ENCODE peak calls at places on chromosomes 5 and 9, in nine cellular contexts. F, M, U, A, Z, K, R, Y and B are unnamed samples. For H3K36me3, the result is how much of the 10 kb centered on the place peaks cover.

GRCh38 chr5:67934976-67935375 is 280.6 kb upstream of the PIK3R1 start:
- DNase-seq in U (no peak), F (no peak), A (no peak), M (no peak), R (no peak), Z (no peak), Y (no peak), K (no peak), B (no peak)

GRCh38 chr5:126234563-126235195 is 188.5 kb upstream of the GRAMD2B start:
- DNase-seq in Y (peak), A (peak), F (peak), K (peak), Z (peak), M (peak), U (peak), R (peak), B (no peak)

GRCh38 chr5:41346609-41347008 is 133.3 kb upstream of the C6 start:
- DNase-seq in R (no peak), Y (no peak), M (peak), K (peak), U (no peak), A (no peak), F (peak), Z (no peak), B (no peak)

GRCh38 chr9:137433349-137433915 is 7.7 kb downstream of the ENTPD8 start:
- DNase-seq in Y (no peak), U (no peak), K (no peak), A (no peak), M (no peak), R (no peak), Z (no peak), F (no peak), B (no peak)

GRCh38 chr5:34660444-34660843 is 4.3 kb downstream of the RAI14 start:
- DNase-seq in R (no peak), Y (no peak), M (no peak), F (peak), Z (peak), U (no peak), K (peak), A (no peak), B (no peak)

GRCh38 chr5:41432481-41433253 is 77.7 kb downstream of the PLCXD3 start:
- DNase-seq in Z (no peak), R (no peak), U (no peak), A (no peak), K (no peak), Y (no peak), M (no peak), F (no peak), B (no peak)

GRCh38 chr5:83354958-83355357 is 116.6 kb upstream of the VCAN start:
- DNase-seq in Y (no peak), R (no peak), M (no peak), K (no peak), F (no peak), U (no peak), Z (no peak), A (peak), B (no peak)

GRCh38 chr9:119026120-119026519 is 343.1 kb downstream of the BRINP1 start:
- DNase-seq in U (no peak), A (no peak), Y (no peak), R (no peak), K (no peak), Z (peak), F (no peak), M (no peak), B (no peak)

GRCh38 chr5:43007911-43008368 is 32.2 kb downstream of the ANXA2R start:
- DNase-seq in Y (no peak), F (peak), A (peak), U (peak), Z (peak), R (peak), M (no peak), K (peak), B (no peak)

GRCh38 chr5:87390576-87391199 is 22.0 kb downstream of the CCNH start:
- DNase-seq in M (no peak), A (no peak), Y (no peak), Z (peak), U (no peak), R (no peak), F (peak), K (peak), B (no peak)

GRCh38 chr5:135048286-135048685 is 14.3 kb upstream of the PITX1 start:
- DNase-seq in R (no peak), Z (no peak), Y (no peak), F (no peak), A (peak), K (no peak), U (no peak), M (no peak), B (no peak)

GRCh38 chr9:94802795-94803194 is 76.3 kb downstream of the AOPEP start:
- DNase-seq in K (peak), Y (no peak), R (no peak), U (no peak), F (peak), M (no peak), A (no peak), Z (peak), B (no peak)

GRCh38 chr5:122999947-123000563 is 36.5 kb downstream of the PPIC start:
- DNase-seq in A (peak), Y (peak), R (peak), Z (peak), U (peak), K (peak), M (peak), F (no peak), B (no peak)

GRCh38 chr5:93800988-93801811 is 59.8 kb upstream of the POU5F2 start:
- DNase-seq in F (peak), A (peak), U (peak), Y (peak), K (peak), Z (peak), R (peak), M (peak), B (no peak)

GRCh38 chr5:120567066-120567465 is 103.0 kb downstream of the PRR16 start:
- DNase-seq in Z (no peak), M (no peak), Y (no peak), A (no peak), F (no peak), R (no peak), K (no peak), U (no peak), B (no peak)

GRCh38 chr9:27785714-27786100 is 212.4 kb upstream of the C9orf72 start:
- DNase-seq in F (no peak), U (no peak), R (no peak), A (no peak), Z (peak), Y (no peak), M (no peak), K (no peak), B (no peak)

GRCh38 chr5:180284161-180284560 is 7.7 kb downstream of the MAPK9 start:
- DNase-seq in R (no peak), A (peak), U (no peak), M (no peak), Z (no peak), F (no peak), K (no peak), Y (no peak), B (no peak)

GRCh38 chr5:37825334-37825915 is 14.4 kb downstream of the GDNF start:
- DNase-seq in R (no peak), A (peak), F (no peak), M (no peak), K (no peak), Y (no peak), Z (no peak), U (no peak), B (no peak)

GRCh38 chr9:36802171-36802920 is 229.7 kb downstream of the MELK start:
- DNase-seq in Z (peak), R (no peak), M (no peak), A (no peak), K (peak), U (no peak), Y (no peak), F (peak), B (peak)

GRCh38 chr9:137006116-137007003 is 10.0 kb upstream of the CLIC3 start:
- DNase-seq in A (no peak), Y (no peak), K (no peak), F (peak), R (no peak), M (no peak), U (no peak), Z (peak), B (no peak)

GRCh38 chr5:179780343-179780742 is 13.4 kb upstream of the LTC4S start:
- DNase-seq in M (no peak), F (no peak), Z (no peak), A (no peak), Y (no peak), K (peak), R (no peak), U (no peak), B (no peak)

GRCh38 chr9:2837915-2838314 is 6.0 kb downstream of the PUM3 start:
- DNase-seq in K (peak), Z (no peak), U (no peak), A (no peak), R (no peak), F (peak), M (no peak), Y (no peak), B (no peak)

GRCh38 chr5:178273041-178273440 is 40.4 kb upstream of the PHYKPL start:
- DNase-seq in K (no peak), Y (no peak), R (no peak), U (no peak), F (no peak), M (no peak), A (no peak), Z (no peak), B (no peak)

GRCh38 chr5:143372187-143372829 is 31.2 kb downstream of the NR3C1 start:
- DNase-seq in K (peak), M (no peak), Z (peak), F (peak), A (no peak), R (no peak), Y (no peak), U (no peak), B (no peak)

GRCh38 chr5:156920042-156920860 is 42.8 kb downstream of the TIMD4 start:
- DNase-seq in F (no peak), M (no peak), Z (peak), A (no peak), U (no peak), R (no peak), Y (no peak), K (no peak), B (no peak)

GRCh38 chr5:141618030-141618803 is 583 bp downstream of the DIAPH1 start:
- DNase-seq in M (peak), Z (no peak), K (no peak), A (peak), R (peak), F (peak), U (peak), Y (peak), B (no peak)

GRCh38 chr5:59380350-59380951 is 513.1 kb downstream of the PDE4D start:
- DNase-seq in A (peak), Z (peak), F (peak), M (peak), Y (no peak), U (peak), K (peak), R (peak), B (peak)

GRCh38 chr5:120405923-120406322 is 58.2 kb upstream of the PRR16 start:
- DNase-seq in K (peak), M (no peak), U (no peak), Z (peak), R (no peak), F (peak), Y (no peak), A (no peak), B (no peak)

GRCh38 chr9:97703437-97704326 is 6.5 kb upstream of the XPA start:
- DNase-seq in A (no peak), U (peak), K (peak), F (peak), M (peak), R (no peak), Y (no peak), Z (peak), B (peak)

GRCh38 chr5:73464016-73464745 is 15.6 kb upstream of the FOXD1 start:
- DNase-seq in U (no peak), Y (no peak), A (no peak), Z (peak), K (peak), M (no peak), F (peak), R (no peak), B (no peak)

GRCh38 chr5:139275536-139276297 is 17.8 kb upstream of the MATR3 start:
- DNase-seq in K (no peak), A (no peak), R (peak), F (no peak), Z (no peak), M (no peak), U (peak), Y (no peak), B (no peak)

GRCh38 chr5:139276426-139276825 is 17.1 kb upstream of the MATR3 start:
- DNase-seq in U (no peak), A (no peak), Z (no peak), K (no peak), R (no peak), Y (no peak), M (no peak), F (no peak), B (no peak)

GRCh38 chr5:139277171-139277570 is 16.4 kb upstream of the MATR3 start:
- DNase-seq in Z (no peak), F (no peak), Y (no peak), M (no peak), U (no peak), A (no peak), R (no peak), K (no peak), B (no peak)

GRCh38 chr5:139282195-139282557 is 11.4 kb upstream of the MATR3 start:
- DNase-seq in Z (peak), M (no peak), R (no peak), F (peak), U (no peak), Y (no peak), A (no peak), K (peak), B (no peak)

DNA sequence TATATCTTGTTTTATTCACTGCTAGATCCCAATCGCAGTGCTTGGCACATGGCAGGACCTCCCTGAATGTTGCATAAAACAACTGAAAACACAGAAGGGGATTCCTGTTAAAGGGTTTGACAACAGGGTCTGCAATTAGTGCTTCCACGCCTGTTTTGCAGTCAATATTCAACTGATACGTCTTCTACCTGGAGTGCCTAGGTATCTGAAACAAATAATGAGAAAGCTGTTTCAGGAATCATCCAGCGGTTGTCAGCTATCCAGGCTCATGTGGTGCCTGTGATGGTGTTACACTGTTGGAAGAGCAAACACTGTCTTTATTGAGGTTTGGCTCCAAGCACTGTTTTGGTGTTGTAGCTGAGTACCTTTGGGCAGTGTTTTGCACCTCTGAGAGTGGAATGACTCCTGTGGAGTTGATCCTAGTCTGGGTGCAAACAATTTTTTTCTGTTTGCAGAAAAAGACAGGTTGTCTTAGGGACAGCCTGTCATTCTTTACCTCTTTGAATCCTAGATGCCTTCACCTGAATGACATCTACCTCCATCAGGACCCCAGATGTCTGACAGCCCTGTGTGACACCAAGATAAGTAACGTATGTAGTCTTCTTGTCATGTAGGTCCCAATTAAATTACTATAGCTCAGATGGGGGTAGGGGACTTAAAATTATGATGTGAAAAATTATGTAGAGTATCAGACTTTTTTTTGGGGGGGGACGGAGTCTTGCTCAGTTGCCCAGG is 14.8 kb upstream of the MATR3 start:
- DNase-seq in A (no peak), M (no peak), F (no peak), U (no peak), Y (no peak), Z (no peak), R (no peak), K (no peak), B (no peak)
- H3K36me3 ChIP-seq in A (half or more), M (half or more), F (under half), U (under half), Y (half or more), Z (under half), R (half or more), K (under half), B (under half)

DNA sequence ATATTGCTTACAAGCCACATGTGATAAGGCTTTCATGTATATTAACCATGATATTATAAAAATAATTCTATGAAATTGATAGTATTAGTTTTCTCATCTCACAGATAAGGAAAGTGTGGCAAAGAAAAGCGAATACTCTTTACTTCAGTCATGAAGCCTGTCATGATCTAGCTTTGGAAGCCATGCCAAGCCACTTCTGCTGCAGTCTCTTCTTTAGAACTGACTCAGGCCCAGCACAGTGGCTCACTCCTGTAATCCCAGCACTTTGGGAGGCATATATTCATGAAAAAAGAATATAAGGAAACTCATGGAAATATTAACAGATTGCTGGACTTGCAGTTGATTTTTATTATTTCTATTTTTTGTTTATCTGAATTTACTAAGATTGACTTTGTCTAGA is 42.9 kb upstream of the PJA2 start:
- DNase-seq in K (no peak), A (no peak), U (no peak), Z (peak), R (no peak), M (no peak), F (peak), Y (no peak), B (no peak)
- H2AFZ ChIP-seq in K (no peak), A (no peak), U (no peak), Z (no peak), R (no peak), M (no peak), F (no peak), Y (no peak), B (no peak)

GRCh38 chr5:148937239-148937638 is 110.8 kb downstream of the ADRB2 start:
- DNase-seq in Z (no peak), R (no peak), K (no peak), M (no peak), F (peak), A (no peak), Y (no peak), U (no peak), B (no peak)

GRCh38 chr5:148934895-148935400 is 108.5 kb downstream of the ADRB2 start:
- DNase-seq in K (no peak), A (no peak), R (no peak), F (peak), U (no peak), M (no peak), Z (no peak), Y (no peak), B (no peak)

GRCh38 chr5:148939676-148940075 is 113.3 kb downstream of the ADRB2 start:
- DNase-seq in U (no peak), M (no peak), Y (no peak), Z (peak), R (no peak), K (peak), F (peak), A (no peak), B (no peak)

GRCh38 chr5:148938535-148938907 is 112.1 kb downstream of the ADRB2 start:
- DNase-seq in Z (no peak), R (no peak), Y (no peak), K (no peak), F (no peak), M (no peak), A (no peak), U (no peak), B (no peak)

GRCh38 chr5:148937830-148938534 is 111.6 kb downstream of the ADRB2 start:
- DNase-seq in Y (no peak), A (no peak), R (no peak), Z (no peak), U (no peak), F (no peak), M (no peak), K (no peak), B (no peak)
- H3K27ac ChIP-seq in Y (no peak), A (no peak), R (no peak), Z (no peak), U (no peak), F (no peak), M (no peak), K (no peak), B (peak)

GRCh38 chr9:134040831-134041648 is 15.8 kb downstream of the BRD3OS start:
- DNase-seq in R (no peak), A (no peak), Z (no peak), K (no peak), F (no peak), M (no peak), Y (no peak), U (no peak), B (no peak)

GRCh38 chr9:134041649-134041962 is 16.3 kb downstream of the BRD3OS start:
- DNase-seq in M (no peak), U (no peak), R (no peak), K (no peak), F (no peak), Y (no peak), Z (no peak), A (no peak), B (no peak)

GRCh38 chr9:134040176-134040565 is 14.9 kb downstream of the BRD3OS start:
- DNase-seq in Y (no peak), A (no peak), M (no peak), Z (no peak), K (no peak), F (no peak), R (no peak), U (no peak), B (no peak)

GRCh38 chr9:134036130-134036529 is 10.8 kb downstream of the BRD3OS start:
- DNase-seq in K (no peak), Z (no peak), F (no peak), M (no peak), A (no peak), U (no peak), Y (no peak), R (no peak), B (no peak)

GRCh38 chr9:134039386-134040175 is 14.3 kb downstream of the BRD3OS start:
- DNase-seq in K (no peak), F (no peak), R (no peak), A (no peak), M (no peak), U (no peak), Z (no peak), Y (no peak), B (no peak)
- H3K36me3 ChIP-seq in K (under half), F (half or more), R (under half), A (under half), M (under half), U (under half), Z (under half), Y (half or more), B (under half)

GRCh38 chr9:88776717-88777497 is 214.4 kb upstream of the S1PR3 start:
- DNase-seq in F (peak), M (no peak), U (peak), Z (peak), Y (no peak), R (no peak), A (no peak), K (peak), B (peak)
- H2AFZ ChIP-seq in F (no peak), M (no peak), U (no peak), Z (no peak), Y (peak), R (peak), A (no peak), K (no peak), B (no peak)

GRCh38 chr5:150209020-150209635 is 19.3 kb downstream of the SLC6A7 start:
- DNase-seq in A (no peak), K (peak), R (no peak), F (peak), Y (no peak), Z (peak), U (no peak), M (no peak), B (peak)
- H3K27ac ChIP-seq in A (no peak), K (peak), R (no peak), F (no peak), Y (no peak), Z (peak), U (no peak), M (no peak), B (peak)

DNA sequence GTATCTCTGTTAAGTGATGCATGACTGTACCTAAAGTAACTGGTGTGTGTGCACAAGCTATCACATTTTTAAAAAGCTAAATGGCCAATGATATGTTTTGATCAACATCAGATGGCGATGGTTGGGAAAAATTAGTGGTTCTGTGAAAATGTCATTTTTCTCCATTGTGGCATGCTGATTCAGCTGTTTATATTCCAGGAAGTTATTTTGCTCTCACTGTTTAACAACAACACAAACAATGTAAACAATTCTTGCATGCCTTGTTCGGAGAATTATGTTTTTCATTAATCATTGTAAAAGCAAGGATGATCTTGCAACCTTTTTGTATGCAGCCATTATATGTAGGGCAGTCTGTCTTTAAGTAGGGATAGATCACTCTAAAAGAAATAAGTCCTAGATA is 106.1 kb upstream of the LHFPL2 start:
- DNase-seq in M (no peak), Y (no peak), R (no peak), Z (no peak), K (no peak), F (no peak), A (no peak), U (no peak), B (no peak)
- H3K36me3 ChIP-seq in M (under half), Y (under half), R (under half), Z (under half), K (under half), F (under half), A (under half), U (under half), B (under half)